ENCODE peak calls at places on chromosomes 11 and 22, in nine cellular contexts. J, R, Z, W, I, T, X, C and H are unnamed samples.
A peak's percentile ranks its signal among the peaks of the same experiment; 100 is the strongest.

GRCh38 chr11:46643986-46644385 is 26.6 kb downstream of the ATG13 start:
- DNase-seq in T (no peak), J (no peak), Z (no peak), X (no peak), I (no peak), W (no peak), R (no peak), C (no peak), H (no peak)

GRCh38 chr11:117273550-117274289 is 17.4 kb upstream of the BACE1-AS start:
- DNase-seq in I (no peak), J (peak; percentile 92), R (no peak), W (no peak), X (no peak), Z (peak; percentile 91), T (peak; percentile 80), C (no peak), H (no peak)

GRCh38 chr11:33898957-33899356 is 7.1 kb upstream of the LMO2 start:
- DNase-seq in W (no peak), I (no peak), R (no peak), T (no peak), C (no peak), Z (no peak), X (no peak), J (no peak), H (no peak)

GRCh38 chr11:30317030-30317429 is 5.9 kb upstream of the ARL14EP start:
- DNase-seq in W (no peak), C (no peak), T (peak; percentile 8), X (no peak), J (no peak), I (no peak), Z (no peak), R (no peak), H (no peak)

GRCh38 chr11:135074397-135074998 is 662.5 kb upstream of the B3GAT1 start:
- DNase-seq in Z (no peak), J (no peak), C (no peak), I (no peak), R (no peak), W (no peak), T (no peak), X (no peak), H (no peak)

GRCh38 chr22:38657248-38657909 is 941 bp downstream of the CBY1 start:
- DNase-seq in W (no peak), Z (peak; percentile 47), I (no peak), X (no peak), R (peak; percentile 29), T (no peak), J (no peak), C (no peak), H (no peak)

GRCh38 chr11:122709042-122709760 is 53.7 kb downstream of the UBASH3B start:
- DNase-seq in T (peak; percentile 86), W (no peak), Z (peak; percentile 91), J (peak; percentile 82), R (no peak), C (no peak), I (no peak), X (no peak), H (peak; percentile 88)

GRCh38 chr11:27705873-27706820 is 5.9 kb upstream of the BDNF start:
- DNase-seq in T (peak; percentile 64), Z (peak; percentile 56), W (peak; percentile 50), C (no peak), I (no peak), X (no peak), J (peak; percentile 64), R (peak; percentile 45), H (no peak)

GRCh38 chr11:61870429-61871039 is 20.8 kb downstream of the FADS3 start:
- DNase-seq in W (no peak), R (no peak), J (no peak), C (no peak), Z (peak; percentile 37), T (no peak), X (no peak), I (no peak), H (no peak)

GRCh38 chr11:20963596-20963995 is 294.2 kb downstream of the NELL1 start:
- DNase-seq in I (no peak), Z (peak; percentile 3), W (no peak), X (no peak), C (no peak), J (no peak), R (no peak), T (peak; percentile 45), H (no peak)

GRCh38 chr11:121723261-121723741 is 270.5 kb upstream of the SORL1-AS1 start:
- DNase-seq in J (no peak), W (no peak), X (no peak), C (no peak), R (peak; percentile 21), Z (peak; percentile 70), T (peak; percentile 52), I (no peak), H (no peak)

GRCh38 chr22:39859903-39860588 is 33.5 kb downstream of the ENTHD1 start:
- DNase-seq in I (no peak), J (no peak), W (no peak), X (no peak), R (no peak), T (no peak), Z (no peak), C (no peak), H (no peak)

GRCh38 chr11:65211293-65212105 is 29.8 kb downstream of the CAPN1 start:
- DNase-seq in X (peak; percentile 77), W (peak; percentile 76), R (no peak), J (no peak), I (no peak), T (no peak), C (no peak), Z (no peak), H (no peak)

GRCh38 chr11:65212226-65212801 is 30.6 kb downstream of the CAPN1 start:
- DNase-seq in T (no peak), J (no peak), W (peak; percentile 75), C (no peak), Z (no peak), X (no peak), R (peak; percentile 14), I (no peak), H (no peak)

GRCh38 chr11:65209711-65210360 is 28.1 kb downstream of the CAPN1 start:
- DNase-seq in X (peak; percentile 47), Z (no peak), W (peak; percentile 69), T (no peak), R (no peak), I (no peak), J (no peak), C (no peak), H (no peak)

GRCh38 chr11:65210361-65210731 is 28.6 kb downstream of the CAPN1 start:
- DNase-seq in J (no peak), R (no peak), Z (no peak), I (no peak), C (no peak), T (no peak), X (no peak), W (peak; percentile 63), H (no peak)

GRCh38 chr11:65210748-65211147 is 29.0 kb downstream of the CAPN1 start:
- DNase-seq in J (no peak), W (peak; percentile 69), R (no peak), C (no peak), I (no peak), T (no peak), X (no peak), Z (no peak), H (no peak)
- H3K36me3 ChIP-seq in J (peaks cover 51% of the 10 kb centered on the region), W (peaks cover 62% of the 10 kb centered on the region), R (peaks cover 34% of the 10 kb centered on the region), C (peaks cover 12% of the 10 kb centered on the region), I (no peaks in the 10 kb centered on the region), T (peaks cover 13% of the 10 kb centered on the region), X (peaks cover 21% of the 10 kb centered on the region), Z (peaks cover 5% of the 10 kb centered on the region), H (peaks cover 16% of the 10 kb centered on the region)

DNA sequence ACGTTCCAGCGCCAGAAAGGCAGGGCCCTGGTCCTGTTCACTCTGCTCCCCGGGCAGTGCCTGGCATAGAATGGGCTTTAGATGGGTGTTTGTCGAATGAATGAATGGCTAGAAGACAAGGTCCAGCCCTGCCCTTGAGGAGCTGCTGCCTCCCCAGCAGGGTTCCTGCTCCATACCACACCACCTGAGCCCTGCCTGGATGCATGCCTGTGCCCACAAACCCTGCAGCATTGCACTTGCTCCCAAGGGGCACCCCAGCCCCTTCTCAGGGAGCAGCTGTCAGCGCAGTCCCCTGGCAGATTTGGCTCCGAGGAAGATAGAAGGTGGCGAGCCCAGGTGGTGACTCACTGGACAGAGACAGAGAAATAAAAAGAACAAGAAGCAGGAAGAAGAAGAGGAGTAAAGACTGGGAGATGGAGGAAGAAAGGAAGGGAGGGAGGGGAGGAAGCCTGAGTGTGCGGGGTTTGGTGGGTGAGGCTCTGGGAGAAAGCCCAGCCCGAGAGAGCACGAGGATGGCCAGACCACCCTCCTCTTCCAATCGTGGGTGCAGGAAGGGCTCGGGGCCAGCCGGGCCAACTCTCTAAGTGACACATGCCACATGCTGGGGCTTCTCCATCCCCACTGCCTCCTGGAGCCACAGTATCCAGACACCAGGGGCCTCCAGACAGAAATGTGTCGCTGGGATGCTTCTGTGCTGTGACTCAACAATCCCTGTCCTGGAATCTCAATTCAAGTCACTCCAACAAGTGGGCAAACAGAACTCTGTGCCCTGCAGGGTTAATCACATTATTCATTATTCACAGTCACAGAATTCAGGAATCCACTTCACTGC is 1474.3 kb downstream of the BRD1 start:
- DNase-seq in I (no peak), J (no peak), R (no peak), T (no peak), X (peak; percentile 49), Z (no peak), C (no peak), W (no peak), H (no peak)
- H3K4me3 ChIP-seq in I (no peak overlapping the region), J (no peak overlapping the region), R (no peak overlapping the region), T (no peak overlapping the region), X (no peak overlapping the region), Z (no peak overlapping the region), C (no peak overlapping the region), W (no peak overlapping the region), H (no peak overlapping the region)

GRCh38 chr11:101346591-101346990 is 217.0 kb upstream of the PGR start:
- DNase-seq in J (peak; percentile 20), Z (peak; percentile 37), C (no peak), W (no peak), I (peak; percentile 5), X (no peak), R (no peak), T (no peak), H (no peak)
- H3K9me3 ChIP-seq in J (no peaks in the 10 kb centered on the region), Z (no peaks in the 10 kb centered on the region), C (no peaks in the 10 kb centered on the region), W (no peaks in the 10 kb centered on the region), I (no peaks in the 10 kb centered on the region), X (no peaks in the 10 kb centered on the region), R (no peaks in the 10 kb centered on the region), T (no peaks in the 10 kb centered on the region), H (no peaks in the 10 kb centered on the region)

GRCh38 chr22:27990879-27991278 is 71.8 kb upstream of the PITPNB start:
- DNase-seq in C (peak; percentile 21), W (peak; percentile 82), I (no peak), R (peak; percentile 61), X (no peak), Z (peak; percentile 68), T (no peak), J (peak; percentile 8), H (peak; percentile 10)

GRCh38 chr22:27993774-27994350 is 74.8 kb upstream of the PITPNB start:
- DNase-seq in T (no peak), J (no peak), C (no peak), R (no peak), W (peak; percentile 47), X (no peak), Z (no peak), I (no peak), H (no peak)

GRCh38 chr22:27993201-27993635 is 74.2 kb upstream of the PITPNB start:
- DNase-seq in W (peak; percentile 77), T (no peak), Z (no peak), X (peak; percentile 67), R (no peak), C (no peak), J (no peak), I (no peak), H (no peak)

GRCh38 chr22:27991586-27992293 is 72.7 kb upstream of the PITPNB start:
- DNase-seq in X (no peak), Z (no peak), C (no peak), J (no peak), R (no peak), T (no peak), W (peak; percentile 74), I (no peak), H (no peak)

GRCh38 chr22:27992294-27993165 is 73.5 kb upstream of the PITPNB start:
- DNase-seq in R (no peak), X (peak; percentile 51), T (no peak), I (no peak), J (no peak), W (peak; percentile 78), Z (no peak), C (no peak), H (no peak)
- H3K36me3 ChIP-seq in R (peaks cover under 1% of the 10 kb centered on the region), X (peaks cover 3% of the 10 kb centered on the region), T (no peaks in the 10 kb centered on the region), I (peaks cover 9% of the 10 kb centered on the region), J (peaks cover 53% of the 10 kb centered on the region), W (peaks cover 38% of the 10 kb centered on the region), Z (no peaks in the 10 kb centered on the region), C (peaks cover 13% of the 10 kb centered on the region), H (no peaks in the 10 kb centered on the region)